ENCODE peak calls at places on chromosome 6, in four cellular contexts. R, M, P and Q are unnamed samples.

GRCh38 chr6:3634417-3634816 is 117.1 kb downstream of the PXDC1 start:
- DNase-seq in R (no peak), M (no peak), P (no peak), Q (no peak)

GRCh38 chr6:20487669-20488375 is 46.4 kb upstream of the CDKAL1 start:
- DNase-seq in R (no peak), M (no peak), P (no peak), Q (no peak)

GRCh38 chr6:96249748-96250147 is 234.0 kb downstream of the FUT9 start:
- DNase-seq in R (no peak), M (no peak), P (no peak), Q (no peak)

GRCh38 chr6:73079611-73079955 is 145.7 kb downstream of the KHDC1L start:
- DNase-seq in R (no peak), M (no peak), P (no peak), Q (no peak)

GRCh38 chr6:81995548-81996289 is 243.2 kb upstream of the TENT5A start:
- DNase-seq in R (no peak), M (no peak), P (no peak), Q (no peak)

GRCh38 chr6:44076366-44077200 is 50.7 kb downstream of the MRPL14 start:
- DNase-seq in R (peak; percentile 94), M (no peak), P (no peak), Q (no peak)

GRCh38 chr6:80338201-80338836 is 231.8 kb downstream of the BCKDHB start:
- DNase-seq in R (peak; percentile 65), M (peak; percentile 94), P (no peak), Q (peak; percentile 47)

GRCh38 chr6:150297327-150298028 is 71.3 kb upstream of the IYD start:
- DNase-seq in R (peak; percentile 56), M (no peak), P (no peak), Q (no peak)

GRCh38 chr6:27503436-27504030 is 30.6 kb upstream of the ZNF184 start:
- DNase-seq in R (peak; percentile 74), M (peak; percentile 96), P (peak; percentile 73), Q (peak; percentile 82)

GRCh38 chr6:46993846-46994245 is 48.3 kb downstream of the ADGRF1 start:
- DNase-seq in R (no peak), M (no peak), P (no peak), Q (peak; percentile 28)

GRCh38 chr6:104229057-104229456 is 630.7 kb downstream of the HACE1 start:
- DNase-seq in R (no peak), M (no peak), P (no peak), Q (no peak)

GRCh38 chr6:104227502-104227901 is 632.2 kb downstream of the HACE1 start:
- DNase-seq in R (no peak), M (no peak), P (no peak), Q (no peak)

GRCh38 chr6:104226798-104227444 is 632.8 kb downstream of the HACE1 start:
- DNase-seq in R (no peak), M (no peak), P (no peak), Q (no peak)
- TF ChIP-seq YY1 in R (no peak), M (no peak), P (no peak), Q (no peak)

DNA sequence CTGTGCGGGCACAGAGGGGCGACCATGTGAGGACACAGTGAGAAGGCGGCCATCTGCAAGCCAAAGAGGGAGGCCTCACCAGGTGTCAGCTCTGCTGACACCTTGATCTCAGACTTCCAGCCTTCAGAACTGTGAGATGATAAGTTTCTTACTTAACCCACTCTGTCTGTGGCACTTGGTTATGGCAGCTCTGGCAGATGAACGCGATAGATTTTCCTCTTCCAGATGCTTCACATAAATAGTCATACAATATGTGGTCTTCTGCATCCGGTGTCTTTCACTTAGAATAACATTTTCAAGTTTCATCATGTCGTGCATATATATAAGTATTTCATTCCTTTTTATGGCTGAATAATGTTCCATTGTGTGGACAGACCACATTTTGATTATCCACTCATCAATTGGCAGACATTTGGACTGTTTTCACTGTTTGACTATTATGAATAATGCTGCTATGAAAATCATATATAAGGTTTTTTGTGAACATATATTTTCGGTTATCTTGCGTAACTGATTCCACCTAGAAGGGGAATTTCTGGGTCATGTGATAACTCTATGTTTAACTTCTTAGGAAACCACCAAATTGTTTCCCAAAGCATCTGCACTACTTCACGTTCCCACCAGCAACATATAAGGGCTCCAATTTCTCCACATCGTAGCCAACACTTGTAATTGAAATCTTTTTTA is 30.2 kb downstream of the PRR18 start:
- DNase-seq in R (no peak), M (no peak), P (peak; percentile 59), Q (no peak)
- TF ChIP-seq BRCA1 in R (no peak), M (no peak), P (no peak), Q (no peak)

DNA sequence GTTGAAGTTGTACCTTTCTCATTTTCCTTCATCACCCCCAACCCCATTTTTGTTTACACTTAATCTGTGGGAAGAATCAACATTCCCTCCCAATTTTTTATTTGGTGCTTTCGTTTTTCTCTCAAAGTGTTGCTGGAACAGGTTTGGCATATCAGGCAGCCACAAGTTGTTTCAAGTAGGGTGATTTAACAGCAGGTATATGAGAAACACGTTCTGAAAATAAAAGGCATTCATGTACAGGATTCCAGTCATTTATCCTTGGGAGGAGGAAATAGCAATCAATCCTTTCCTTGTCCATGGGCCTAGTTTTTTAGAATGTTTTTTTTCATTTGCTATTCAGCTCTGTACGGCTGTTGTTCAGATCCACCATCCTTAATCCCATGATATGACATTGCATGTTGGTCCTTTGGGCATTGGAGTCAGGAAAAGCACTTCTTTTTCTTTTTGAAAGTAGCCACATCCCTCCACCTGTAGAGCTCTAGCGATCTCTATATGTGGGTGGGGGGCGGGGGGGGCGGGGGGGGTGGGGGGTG is 120.2 kb downstream of the JARID2 start:
- DNase-seq in R (no peak), M (no peak), P (no peak), Q (no peak)
- H3K4me1 ChIP-seq in R (peaks cover 22% of the 10 kb centered on the region), M (peaks cover 35% of the 10 kb centered on the region), P (peaks cover 49% of the 10 kb centered on the region), Q (peaks cover 33% of the 10 kb centered on the region)

DNA sequence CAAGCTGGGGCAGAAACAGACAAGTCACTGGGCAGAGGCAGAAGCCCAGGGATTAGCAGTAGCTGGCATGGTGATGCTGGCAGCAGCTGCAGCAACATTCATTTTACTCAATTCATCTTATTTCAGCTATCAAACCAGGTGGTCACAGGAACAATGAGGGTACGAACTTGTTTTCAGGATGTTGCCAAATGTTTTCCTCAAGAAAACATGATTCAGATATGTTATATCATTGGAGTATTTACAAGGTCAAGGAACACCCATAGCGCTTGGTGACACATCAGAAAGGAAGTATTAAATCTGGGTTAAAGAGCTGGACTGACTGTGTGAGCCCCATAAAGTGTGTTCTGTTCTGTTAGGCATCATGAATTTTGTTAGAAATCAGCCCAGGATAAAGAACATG is 456.9 kb upstream of the ID4 start:
- DNase-seq in R (no peak), M (no peak), P (no peak), Q (no peak)
- TF ChIP-seq YY1 in R (no peak), M (no peak), P (no peak), Q (no peak)

DNA sequence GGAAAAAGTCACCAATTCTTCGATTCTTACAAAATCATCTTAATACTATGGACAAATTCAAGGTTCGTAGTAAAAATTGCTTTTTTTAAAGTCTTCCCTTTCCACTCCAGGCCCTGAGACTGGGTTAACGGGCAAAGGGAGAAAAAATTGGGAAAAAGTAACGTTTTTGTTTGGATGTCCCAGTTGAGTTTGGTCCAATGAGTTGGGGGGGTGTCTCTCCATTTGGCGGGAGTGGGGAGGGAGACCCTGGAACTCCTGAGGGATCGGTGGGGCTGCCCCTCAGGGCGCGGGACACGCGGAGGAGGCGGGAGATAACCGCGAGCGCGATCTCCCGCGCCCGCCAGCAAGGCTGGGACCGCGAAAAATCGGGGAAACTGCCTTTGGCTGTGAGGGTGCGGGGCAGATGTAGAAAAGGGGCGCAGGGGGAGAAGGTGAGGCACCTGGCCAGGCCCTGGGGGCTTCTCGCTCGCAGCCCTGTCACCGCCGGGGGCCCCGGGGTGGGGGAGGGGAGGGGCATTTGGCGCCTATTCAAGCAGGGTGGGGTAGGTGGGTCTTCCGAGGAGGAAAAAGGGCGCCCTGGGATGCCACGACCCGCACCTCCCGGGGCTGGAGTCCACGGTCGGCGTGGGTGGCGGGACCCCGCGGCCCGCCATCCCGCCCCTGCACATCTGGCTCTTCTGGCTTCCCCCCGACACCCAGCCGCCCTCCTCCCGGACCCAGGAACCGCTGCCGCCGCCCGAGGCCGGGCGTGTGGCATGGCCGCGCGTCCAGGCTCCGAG is 663 bp downstream of the FBXO5 start:
- DNase-seq in R (peak; percentile 54), M (peak; percentile 54), P (no peak), Q (no peak)
- TF ChIP-seq BRCA1 in R (no peak), M (no peak), P (no peak), Q (no peak)